ENCODE peak calls at places on chromosomes 6 and 20, in seven cellular contexts. D, U, G, X, F, Z and C are unnamed samples.

GRCh38 chr20:63750807-63751470 is 11.4 kb downstream of the SLC2A4RG start:
- DNase-seq in D (no peak), U (no peak), G (no peak), X (no peak), F (no peak), Z (no peak), C (no peak)

GRCh38 chr20:46798430-46798829 is 89.0 kb downstream of the SLC2A10 start:
- DNase-seq in D (no peak), U (no peak), G (no peak), X (no peak), F (no peak), Z (no peak), C (no peak)

GRCh38 chr20:22438346-22438745 is 146.0 kb downstream of the FOXA2 start:
- DNase-seq in D (no peak), U (no peak), G (no peak), X (no peak), F (no peak), Z (no peak), C (no peak)

GRCh38 chr6:36820700-36821580 is 18.3 kb downstream of the CPNE5 start:
- DNase-seq in D (peak), U (no peak), G (peak), X (no peak), F (no peak), Z (peak), C (peak)

GRCh38 chr6:44341095-44341890 is 1.2 kb upstream of the SPATS1 start:
- DNase-seq in D (no peak), U (no peak), G (no peak), X (no peak), F (no peak), Z (no peak), C (no peak)

GRCh38 chr6:169917153-169917552 is 165.7 kb downstream of the ERMARD start:
- DNase-seq in D (no peak), U (no peak), G (no peak), X (no peak), F (no peak), Z (no peak), C (no peak)

GRCh38 chr6:2881358-2881885 is 21.7 kb downstream of the SERPINB9 start:
- DNase-seq in D (no peak), U (no peak), G (no peak), X (no peak), F (no peak), Z (no peak), C (no peak)

GRCh38 chr6:13175759-13176158 is 152.6 kb downstream of the TBC1D7 start:
- DNase-seq in D (no peak), U (no peak), G (no peak), X (no peak), F (no peak), Z (no peak), C (no peak)

GRCh38 chr6:139161817-139162284 is 27.0 kb downstream of the HECA start:
- DNase-seq in D (no peak), U (no peak), G (no peak), X (no peak), F (no peak), Z (no peak), C (no peak)

GRCh38 chr6:139161169-139161568 is 26.3 kb downstream of the HECA start:
- DNase-seq in D (peak), U (no peak), G (peak), X (no peak), F (no peak), Z (no peak), C (peak)

GRCh38 chr6:139165324-139165723 is 30.4 kb downstream of the HECA start:
- DNase-seq in D (no peak), U (no peak), G (no peak), X (no peak), F (no peak), Z (no peak), C (no peak)

GRCh38 chr6:139166238-139166955 is 31.5 kb downstream of the HECA start:
- DNase-seq in D (no peak), U (no peak), G (no peak), X (no peak), F (no peak), Z (no peak), C (no peak)

DNA sequence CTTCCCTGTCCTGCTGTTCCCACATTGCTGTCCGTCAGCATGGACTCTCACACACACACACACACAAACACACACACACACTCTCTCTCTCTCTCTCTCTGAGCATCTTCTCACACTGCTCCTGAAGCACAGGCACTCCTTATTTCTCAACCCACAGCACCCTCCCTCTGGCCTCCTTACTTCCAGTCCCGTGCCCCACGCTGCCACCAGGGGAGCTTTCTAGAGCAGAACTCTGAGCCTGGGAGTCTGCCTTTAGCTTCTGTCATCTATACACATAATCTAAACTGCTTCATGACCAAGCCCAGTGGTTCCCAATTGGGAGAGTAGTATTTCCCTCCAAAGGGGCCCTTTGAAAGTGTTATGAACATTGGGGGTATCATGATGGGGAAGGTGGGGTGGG is 29.1 kb downstream of the HECA start:
- DNase-seq in D (no peak), U (no peak), G (no peak), X (no peak), F (no peak), Z (no peak), C (no peak)
- TF ChIP-seq CTCF in D (no peak), U (no peak), G (peak), X (no peak), F (no peak), Z (no peak), C (no peak)

GRCh38 chr6:105223242-105223641 is 43.4 kb upstream of the POPDC3 start:
- DNase-seq in D (no peak), U (no peak), G (no peak), X (no peak), F (no peak), Z (no peak), C (no peak)

GRCh38 chr6:105227292-105227628 is 47.4 kb upstream of the POPDC3 start:
- DNase-seq in D (no peak), U (no peak), G (no peak), X (no peak), F (no peak), Z (no peak), C (no peak)

GRCh38 chr6:105226598-105227291 is 46.9 kb upstream of the POPDC3 start:
- DNase-seq in D (no peak), U (no peak), G (peak), X (no peak), F (no peak), Z (no peak), C (peak)
- TF ChIP-seq CTCF in D (no peak), U (no peak), G (no peak), X (no peak), F (no peak), Z (no peak), C (no peak)

GRCh38 chr20:2692036-2692885 is at the start of gene EBF4:
- DNase-seq in D (peak), U (peak), G (peak), X (peak), F (peak), Z (peak), C (no peak)

GRCh38 chr20:2693996-2694471 is 1.5 kb downstream of the EBF4 start:
- DNase-seq in D (no peak), U (no peak), G (no peak), X (no peak), F (no peak), Z (no peak), C (no peak)

GRCh38 chr20:2694519-2694918 is 1.9 kb downstream of the EBF4 start:
- DNase-seq in D (no peak), U (no peak), G (no peak), X (no peak), F (no peak), Z (no peak), C (no peak)

GRCh38 chr20:2692886-2693285 is 306 bp downstream of the EBF4 start:
- DNase-seq in D (no peak), U (no peak), G (no peak), X (no peak), F (no peak), Z (no peak), C (no peak)

GRCh38 chr20:2693286-2693995 is 861 bp downstream of the EBF4 start:
- DNase-seq in D (peak), U (peak), G (no peak), X (peak), F (peak), Z (peak), C (no peak)
- TF ChIP-seq CTCF in D (no peak), U (no peak), G (no peak), X (peak), F (no peak), Z (no peak), C (no peak)

DNA sequence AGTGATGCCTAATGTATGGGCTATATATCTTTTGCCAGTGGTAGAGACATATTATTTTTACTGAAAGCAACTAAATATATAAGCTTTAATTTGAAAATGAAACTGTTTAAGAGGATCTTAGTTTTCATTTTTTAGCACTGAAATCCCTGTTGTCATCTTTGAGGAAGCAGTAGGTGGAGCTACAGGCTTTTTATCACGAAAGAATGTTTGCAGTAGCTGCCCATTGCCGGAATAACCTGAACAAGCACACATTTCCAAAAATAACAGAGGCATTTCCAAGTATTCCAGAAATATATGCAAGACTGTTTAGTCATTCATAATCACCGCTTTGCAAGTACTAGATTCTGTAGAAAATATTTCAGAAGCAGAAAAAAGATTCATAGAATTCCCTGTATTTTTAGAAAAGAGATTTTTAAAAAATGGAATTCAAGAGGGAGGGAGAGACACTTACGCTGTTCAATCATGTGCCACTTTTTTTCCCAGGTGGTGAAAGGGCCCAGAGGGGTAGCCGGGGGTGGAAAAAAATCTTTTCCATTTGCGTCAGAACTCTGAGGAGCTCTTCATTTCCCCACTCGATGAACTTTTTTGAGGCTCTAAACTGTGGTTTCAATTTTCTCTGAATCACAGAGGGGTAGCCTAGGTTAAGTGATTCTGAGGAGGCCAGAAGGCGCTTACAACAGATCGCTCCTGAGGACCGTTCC is 142.5 kb upstream of the FERMT1 start:
- DNase-seq in D (peak), U (no peak), G (peak), X (peak), F (no peak), Z (peak), C (peak)
- TF ChIP-seq CTCF in D (peak), U (peak), G (peak), X (peak), F (no peak), Z (peak), C (peak)

DNA sequence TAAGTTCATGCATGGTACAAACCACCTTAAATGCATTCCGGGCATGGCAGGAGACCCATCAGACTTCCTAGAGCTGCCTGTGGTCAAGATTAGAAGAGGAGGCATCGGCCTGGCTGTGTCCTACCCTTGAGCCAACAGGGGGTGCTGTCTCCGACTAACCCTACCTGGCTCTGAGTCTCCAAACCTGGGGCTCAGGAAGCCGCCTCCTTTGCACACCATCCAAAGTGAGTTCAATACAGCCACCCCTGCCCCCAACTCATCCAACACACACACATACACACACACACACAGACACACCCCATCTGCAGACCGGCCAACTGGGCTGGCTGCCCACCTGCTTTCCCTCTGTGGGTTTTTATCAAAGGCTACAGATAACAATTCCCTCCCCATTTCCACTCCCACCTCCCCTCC is 77.0 kb downstream of the JPH2 start:
- DNase-seq in D (no peak), U (no peak), G (peak), X (no peak), F (no peak), Z (no peak), C (no peak)
- TF ChIP-seq CTCF in D (no peak), U (no peak), G (peak), X (no peak), F (no peak), Z (peak), C (peak)

DNA sequence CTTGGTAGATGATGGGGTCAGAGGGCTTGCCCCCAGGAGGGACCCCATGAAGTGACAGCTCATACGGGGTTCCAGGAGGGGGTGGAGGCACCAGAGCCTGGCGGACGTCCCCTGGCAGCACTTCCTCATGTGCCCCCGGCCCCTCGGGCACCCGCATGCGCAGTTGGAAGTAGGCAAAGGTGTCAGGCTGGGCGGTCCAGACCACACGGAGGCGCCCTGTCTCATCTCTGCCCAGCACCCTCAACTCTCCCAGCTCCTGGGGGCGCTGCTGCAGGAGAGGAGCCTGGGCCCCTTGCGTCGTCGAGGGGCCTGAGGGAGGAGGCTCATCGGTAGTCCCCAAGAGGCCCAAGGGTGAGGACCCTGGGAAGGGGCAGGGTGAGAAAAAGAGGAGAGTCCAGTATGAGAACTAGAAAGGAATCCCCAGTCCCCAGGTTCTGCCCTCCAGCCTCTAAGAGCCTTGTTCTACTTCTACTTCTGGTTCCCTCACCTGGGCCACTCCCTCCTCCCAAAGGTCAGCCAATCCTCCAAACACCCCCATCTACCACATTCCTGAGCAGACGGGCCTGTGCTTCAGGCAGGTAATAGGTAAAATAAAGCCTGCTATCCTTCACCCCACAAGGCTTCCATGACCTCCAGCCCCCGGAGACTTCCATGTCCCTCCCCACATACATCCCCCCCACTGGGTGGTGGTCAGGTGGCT is 23.2 kb downstream of the TNXB start:
- DNase-seq in D (no peak), U (no peak), G (no peak), X (no peak), F (no peak), Z (no peak), C (no peak)
- TF ChIP-seq CTCF in D (no peak), U (no peak), G (no peak), X (no peak), F (no peak), Z (no peak), C (no peak)

GRCh38 chr6:111985202-111985731 is 68.6 kb upstream of the CCN6 start:
- DNase-seq in D (peak), U (no peak), G (peak), X (no peak), F (peak), Z (peak), C (peak)
- TF ChIP-seq CTCF in D (no peak), U (no peak), G (no peak), X (no peak), F (no peak), Z (no peak), C (peak)